ENCODE peak calls at places on chromosomes 2 and 18, in seven cellular contexts. B is GM13977, K is endothelial cell of umbilical vein, U is DND-41, M is WTC11, X is cardiac fibroblast, V is GM23338. F is an unnamed sample.

GRCh38 chr18:23529597-23529996 is 26.3 kb downstream of the RMC1 start:
- DNase-seq in B (peak), K (peak), U (no peak), M (no peak), X (no peak), V (no peak), F (peak)

GRCh38 chr2:105391763-105392662 is 6.8 kb downstream of the FHL2 start:
- DNase-seq in K (peak), U (no peak), V (no peak), M (no peak), B (no peak), X (no peak), F (no peak)

GRCh38 chr2:73076701-73077423 is 5.3 kb upstream of the SFXN5 start:
- DNase-seq in K (no peak), M (no peak), U (no peak), V (no peak), X (no peak), B (peak), F (no peak)

GRCh38 chr2:236271851-236272250 is 7.6 kb upstream of the ASB18 start:
- DNase-seq in X (no peak), B (no peak), K (no peak), M (no peak), V (no peak), U (no peak), F (no peak)

GRCh38 chr2:198657520-198658121 is 800.1 kb downstream of the SATB2 start:
- DNase-seq in U (peak), X (peak), M (peak), V (peak), B (peak), K (peak), F (peak)

GRCh38 chr2:65339648-65340047 is 92.8 kb downstream of the SPRED2 start:
- DNase-seq in M (no peak), U (no peak), V (no peak), K (no peak), B (no peak), X (no peak), F (no peak)

GRCh38 chr2:175233135-175233719 is 51.7 kb upstream of the ATP5MC3 start:
- DNase-seq in U (no peak), V (no peak), K (no peak), B (no peak), M (no peak), X (peak), F (peak)

GRCh38 chr2:26184555-26185303 is 11.8 kb downstream of the GAREM2 start:
- DNase-seq in M (peak), X (peak), V (peak), U (no peak), K (peak), B (peak), F (no peak)

GRCh38 chr2:113337809-113338208 is 59.1 kb upstream of the PAX8 start:
- DNase-seq in K (no peak), U (no peak), B (no peak), M (no peak), X (peak), V (no peak), F (no peak)

GRCh38 chr2:38146917-38147307 is 71.0 kb upstream of the CYP1B1 start:
- DNase-seq in V (peak), K (peak), B (peak), X (peak), M (no peak), U (no peak), F (peak)

GRCh38 chr2:43175187-43175490 is 51.3 kb downstream of the ZFP36L2 start:
- DNase-seq in M (no peak), U (no peak), K (no peak), X (peak), B (no peak), V (peak), F (no peak)

GRCh38 chr2:172135446-172135845 is 32.7 kb upstream of the DLX2 start:
- DNase-seq in M (no peak), X (no peak), V (no peak), B (no peak), U (no peak), K (no peak), F (no peak)

GRCh38 chr2:187404431-187405110 is 43.5 kb downstream of the CALCRL start:
- DNase-seq in U (no peak), B (no peak), M (no peak), V (peak), X (no peak), K (peak), F (no peak)

GRCh38 chr2:2328847-2329246 is 2.2 kb downstream of the MYT1L start:
- DNase-seq in V (peak), B (peak), M (peak), U (peak), X (no peak), K (no peak), F (no peak)

GRCh38 chr2:71603851-71604708 is 150.7 kb downstream of the DYSF start:
- DNase-seq in V (no peak), B (no peak), K (no peak), X (no peak), M (peak), U (no peak), F (no peak)

GRCh38 chr2:128549094-128549493 is 230.4 kb upstream of the HS6ST1 start:
- DNase-seq in B (no peak), K (no peak), U (no peak), V (no peak), M (no peak), X (no peak), F (no peak)

GRCh38 chr2:236503100-236503499 is 66.5 kb upstream of the ACKR3 start:
- DNase-seq in U (no peak), K (no peak), M (peak), X (no peak), V (peak), B (no peak), F (no peak)

GRCh38 chr2:188495990-188496431 is 204.3 kb downstream of the GULP1 start:
- DNase-seq in U (no peak), B (no peak), M (no peak), X (peak), K (no peak), V (no peak), F (no peak)

GRCh38 chr2:20603791-20604190 is 47.1 kb downstream of the HS1BP3 start:
- DNase-seq in U (no peak), B (no peak), V (no peak), K (no peak), X (no peak), M (no peak), F (no peak)

GRCh38 chr2:3244486-3244885 is 133.1 kb downstream of the EIPR1 start:
- DNase-seq in V (no peak), K (no peak), B (no peak), M (no peak), X (no peak), U (no peak), F (no peak)

GRCh38 chr18:61995547-61996062 is 102.8 kb upstream of the RNF152 start:
- DNase-seq in V (no peak), U (no peak), M (no peak), K (no peak), X (no peak), B (no peak), F (no peak)

GRCh38 chr2:218218409-218219185 is 1.6 kb downstream of the ARPC2 start:
- DNase-seq in K (peak), M (no peak), U (peak), V (no peak), B (peak), X (no peak), F (peak)

GRCh38 chr2:44616616-44617266 is 255.0 kb downstream of the CAMKMT start:
- DNase-seq in K (no peak), U (no peak), B (peak), V (no peak), M (no peak), X (no peak), F (no peak)

GRCh38 chr2:168530980-168531379 is 74.9 kb downstream of the CERS6 start:
- DNase-seq in K (no peak), B (no peak), M (no peak), X (peak), U (no peak), V (no peak), F (no peak)

GRCh38 chr18:3089579-3089978 is 76.6 kb upstream of the LPIN2 start:
- DNase-seq in U (no peak), V (no peak), K (peak), M (no peak), X (no peak), B (no peak), F (no peak)

GRCh38 chr2:72084584-72084976 is 63.1 kb downstream of the CYP26B1 start:
- DNase-seq in V (no peak), K (no peak), U (no peak), M (no peak), B (no peak), X (no peak), F (no peak)

GRCh38 chr2:191688934-191689695 is 11.2 kb downstream of the NABP1 start:
- DNase-seq in B (no peak), X (peak), U (no peak), K (peak), M (no peak), V (peak), F (peak)

GRCh38 chr2:240124651-240125030 is 11.5 kb downstream of the COPS9 start:
- DNase-seq in M (no peak), U (no peak), K (no peak), B (no peak), V (no peak), X (no peak), F (no peak)

GRCh38 chr18:68532328-68532885 is 182.5 kb downstream of the TMX3 start:
- DNase-seq in U (no peak), V (no peak), B (no peak), X (no peak), K (no peak), M (no peak), F (no peak)

GRCh38 chr2:97724946-97725688 is 11.7 kb downstream of the ZAP70 start:
- DNase-seq in M (no peak), X (no peak), U (no peak), V (no peak), B (no peak), K (no peak), F (no peak)

GRCh38 chr2:19198376-19198775 is 160.0 kb downstream of the OSR1 start:
- DNase-seq in B (no peak), M (no peak), U (no peak), X (no peak), V (no peak), K (no peak), F (no peak)

GRCh38 chr2:106541333-106541732 is 54.2 kb downstream of the CD8B2 start:
- DNase-seq in V (no peak), B (no peak), X (no peak), U (no peak), K (no peak), M (no peak), F (no peak)

GRCh38 chr2:1736997-1737480 is 7.3 kb downstream of the PXDN start:
- DNase-seq in B (no peak), X (peak), M (no peak), V (no peak), U (no peak), K (no peak), F (no peak)

GRCh38 chr2:27306136-27306535 is 2.1 kb downstream of the UCN start:
- DNase-seq in M (no peak), B (no peak), U (no peak), X (no peak), K (no peak), V (peak), F (no peak)

DNA sequence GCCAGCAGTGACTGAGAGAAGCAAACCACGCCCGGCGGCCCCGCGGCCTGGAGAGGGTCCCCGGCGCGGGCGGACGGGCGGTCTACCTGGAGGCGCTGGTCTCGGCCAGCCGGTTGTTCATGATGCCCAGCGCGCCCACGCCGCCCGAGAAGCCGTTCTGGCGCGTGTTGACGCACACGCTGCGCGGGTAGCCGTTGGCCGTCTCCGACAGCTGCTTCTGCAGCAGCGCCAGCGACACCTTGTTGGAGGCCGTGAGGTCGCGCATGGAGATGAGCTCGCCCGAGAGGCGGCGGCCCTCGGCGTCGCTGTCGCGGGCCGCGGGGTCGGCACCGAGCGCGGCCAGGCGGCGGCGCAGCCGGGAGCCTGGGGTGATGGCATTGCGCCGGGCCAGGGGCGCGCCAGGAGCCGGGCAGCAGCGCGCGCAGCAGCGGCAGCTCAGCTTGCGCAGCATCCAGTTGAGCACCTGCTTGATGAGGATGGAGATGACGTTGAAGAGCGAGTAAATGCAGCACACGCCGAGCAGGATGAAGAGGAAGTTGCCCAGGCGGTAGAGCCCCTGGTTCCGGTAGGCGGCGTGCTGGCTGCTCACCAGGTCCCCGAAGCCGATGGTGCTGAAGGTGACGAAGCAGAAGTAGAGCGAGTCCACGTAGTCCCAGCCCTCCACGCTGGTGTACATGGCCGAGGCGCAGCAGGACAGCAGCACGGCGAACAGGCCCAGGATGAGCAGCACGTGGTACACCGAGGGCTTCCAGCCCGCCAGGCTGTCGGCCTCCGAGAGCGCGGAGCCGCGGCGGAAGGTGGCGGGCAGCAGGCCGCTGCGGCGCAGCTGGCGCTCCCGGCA is 118.1 kb downstream of the MSH2 start:
- DNase-seq in K (peak), M (peak), B (peak), X (peak), V (peak), U (peak), F (no peak)
- TF ChIP-seq CTCF in K (peak), M (no peak), B (peak), X (peak), V (peak), U (peak), F (no peak)

DNA sequence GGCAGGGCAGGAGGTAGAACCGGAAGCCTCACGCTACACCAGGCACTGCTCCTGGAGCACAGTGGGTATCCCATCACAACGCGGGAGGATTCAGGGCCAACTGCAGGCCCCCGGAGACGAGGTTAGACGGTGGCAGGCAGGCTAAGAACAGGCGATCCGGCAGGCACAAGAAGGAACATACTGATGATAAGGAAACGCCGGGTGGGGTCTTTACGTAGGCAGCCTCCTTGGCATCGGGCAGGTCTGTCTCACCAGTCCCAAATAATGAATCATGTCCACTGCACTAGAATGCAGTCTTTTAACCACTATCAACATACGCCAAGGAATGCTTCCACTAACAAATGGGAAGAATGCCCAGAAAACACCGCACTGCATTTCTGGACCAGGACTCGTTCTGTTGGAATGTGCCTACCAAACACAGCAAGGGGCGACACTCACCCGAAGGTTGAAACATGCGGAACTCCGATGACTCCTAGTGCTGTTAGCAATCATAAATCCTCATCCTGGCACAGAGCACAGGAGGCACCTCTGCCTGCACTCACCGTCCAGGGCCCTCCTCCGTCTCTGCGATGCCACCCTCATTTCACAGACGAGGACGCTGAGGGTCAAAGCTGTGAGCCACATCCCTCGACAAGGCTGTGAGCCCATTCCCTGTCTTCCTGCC is 35.2 kb downstream of the ZNF516 start:
- DNase-seq in U (no peak), V (no peak), M (no peak), K (peak), X (peak), B (no peak), F (peak)
- TF ChIP-seq CTCF in U (no peak), V (no peak), M (no peak), K (no peak), X (peak), B (no peak), F (no peak)

GRCh38 chr2:178404380-178404767 is 46.6 kb downstream of the PRKRA start:
- DNase-seq in V (no peak), M (no peak), U (no peak), K (peak), B (peak), X (peak), F (peak)

GRCh38 chr2:178397002-178397605 is 53.9 kb downstream of the PRKRA start:
- DNase-seq in M (no peak), V (peak), X (peak), K (peak), U (no peak), B (peak), F (peak)

GRCh38 chr2:178403671-178404379 is 47.1 kb downstream of the PRKRA start:
- DNase-seq in V (no peak), U (no peak), M (no peak), B (peak), K (no peak), X (no peak), F (no peak)

GRCh38 chr2:178395941-178396585 is 54.9 kb downstream of the PRKRA start:
- DNase-seq in K (no peak), X (no peak), M (no peak), V (no peak), B (no peak), U (no peak), F (no peak)

DNA sequence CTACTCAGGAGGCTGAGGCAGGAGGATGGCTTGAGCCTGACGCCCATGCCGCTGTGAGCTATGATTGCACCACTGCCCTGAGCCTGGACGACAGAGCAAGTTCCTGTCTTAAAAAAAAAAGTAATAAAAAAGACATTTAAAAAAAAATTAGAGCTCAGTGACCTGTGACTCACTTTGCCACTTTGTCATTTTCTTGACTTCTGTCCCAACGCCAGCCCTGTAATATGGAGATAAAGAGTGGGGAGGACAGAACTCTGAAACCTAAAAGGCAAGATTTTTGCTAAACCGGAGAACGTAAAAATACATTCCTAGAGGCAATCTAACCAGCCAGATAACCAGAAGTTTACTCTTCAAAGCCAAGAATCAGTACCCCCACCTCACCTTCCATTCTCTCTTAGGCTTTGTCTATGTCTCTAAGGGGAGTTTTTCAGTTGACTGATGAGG is 49.0 kb downstream of the PRKRA start:
- DNase-seq in B (no peak), X (no peak), V (no peak), M (no peak), K (no peak), U (no peak), F (no peak)
- TF ChIP-seq CTCF in B (no peak), X (no peak), V (no peak), M (no peak), K (no peak), U (no peak), F (no peak)

GRCh38 chr2:34547900-34548299 is 948.8 kb upstream of the FAM98A start:
- DNase-seq in B (no peak), U (no peak), X (no peak), M (no peak), K (no peak), V (peak), F (no peak)

GRCh38 chr2:34545486-34546136 is 946.5 kb upstream of the FAM98A start:
- DNase-seq in U (no peak), M (no peak), X (no peak), B (no peak), V (no peak), K (no peak), F (no peak)

GRCh38 chr2:34549710-34550345 is 950.7 kb upstream of the FAM98A start:
- DNase-seq in B (no peak), X (no peak), M (no peak), U (no peak), V (no peak), K (no peak), F (peak)

GRCh38 chr2:34552337-34552736 is 953.2 kb upstream of the FAM98A start:
- DNase-seq in K (no peak), X (no peak), B (no peak), U (no peak), V (no peak), M (no peak), F (no peak)

DNA sequence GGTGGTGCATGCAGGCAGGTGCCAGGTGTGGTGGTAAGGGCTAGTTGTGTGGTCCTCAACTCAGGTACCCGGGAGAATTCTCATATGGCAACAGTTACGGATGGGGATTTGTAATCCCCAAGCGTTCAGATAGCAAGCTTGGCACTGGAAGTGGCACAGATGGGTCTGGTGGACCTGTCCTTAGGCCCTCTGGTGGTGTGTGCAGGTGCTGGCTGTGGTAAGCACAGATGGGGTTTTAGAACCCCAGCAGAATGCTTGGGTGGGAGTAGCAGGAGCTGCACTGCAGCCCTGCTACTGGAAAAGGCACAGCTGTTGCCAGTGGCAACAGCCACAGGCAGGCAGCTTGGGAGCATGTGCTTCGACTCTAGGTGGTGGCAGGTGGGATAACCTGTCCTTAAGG is 948.2 kb upstream of the FAM98A start:
- DNase-seq in V (peak), M (peak), B (no peak), K (no peak), X (no peak), U (no peak), F (no peak)
- TF ChIP-seq CTCF in V (peak), M (no peak), B (no peak), K (no peak), X (no peak), U (no peak), F (no peak)

F was measured in MCF 10A.